ENCODE peak calls at places on chromosomes 11 and 22, in seven cellular contexts. Q is GM12891, E is K562, R is HepG2, M is GM12878, O is H1, W is SK-N-SH. N is an unnamed sample.

GRCh38 chr22:40679964-40680818 is 907 bp downstream of the MCHR1 start:
- DNase-seq in Q (no peak), E (no peak), R (no peak), M (no peak), O (no peak), W (no peak), N (no peak)

GRCh38 chr11:21988477-21988876 is 204.4 kb upstream of the ANO5 start:
- DNase-seq in Q (no peak), E (no peak), R (peak), M (no peak), O (no peak), W (peak), N (no peak)

GRCh38 chr22:39292561-39293074 is 26.8 kb downstream of the RPL3 start:
- DNase-seq in Q (no peak), E (peak), R (peak), M (no peak), O (no peak), W (no peak), N (no peak)

GRCh38 chr11:112277937-112278336 is 17.3 kb upstream of the PLET1 start:
- DNase-seq in Q (no peak), E (no peak), R (peak), M (no peak), O (no peak), W (no peak), N (no peak)

GRCh38 chr11:132595711-132596111 is 936.6 kb downstream of the OPCML start:
- DNase-seq in Q (no peak), E (no peak), R (no peak), M (no peak), O (no peak), W (peak), N (no peak)

GRCh38 chr11:119062779-119063178 is 4.8 kb upstream of the VPS11 start:
- DNase-seq in Q (no peak), E (peak), R (no peak), M (no peak), O (no peak), W (no peak), N (no peak)

GRCh38 chr11:61429346-61429690 is 457 bp downstream of the CPSF7 start:
- DNase-seq in Q (peak), E (peak), R (peak), M (no peak), O (peak), W (peak), N (peak)

GRCh38 chr22:46328797-46329196 is 6.7 kb upstream of the TRMU start:
- DNase-seq in Q (no peak), E (no peak), R (no peak), M (no peak), O (no peak), W (no peak), N (no peak)

GRCh38 chr11:62539238-62539925 is 7.2 kb downstream of the AHNAK start:
- DNase-seq in Q (no peak), E (peak), R (no peak), M (no peak), O (peak), W (peak), N (no peak)

GRCh38 chr22:48972979-48973693 is 854.5 kb downstream of the BRD1 start:
- DNase-seq in Q (no peak), E (no peak), R (no peak), M (no peak), O (peak), W (no peak), N (no peak)

GRCh38 chr22:20002661-20003060 is 14.0 kb downstream of the ARVCF start:
- DNase-seq in Q (no peak), E (no peak), R (no peak), M (no peak), O (no peak), W (no peak), N (no peak)

GRCh38 chr11:78420796-78421209 is 3.2 kb upstream of the GAB2 start:
- DNase-seq in Q (no peak), E (no peak), R (no peak), M (no peak), O (no peak), W (peak), N (no peak)

GRCh38 chr11:43788394-43788793 is 92.2 kb upstream of the ALKBH3 start:
- DNase-seq in Q (no peak), E (no peak), R (no peak), M (no peak), O (no peak), W (no peak), N (no peak)

GRCh38 chr11:7871056-7871455 is 60.0 kb downstream of the OR10A6 start:
- DNase-seq in Q (no peak), E (no peak), R (no peak), M (no peak), O (no peak), W (no peak), N (no peak)

GRCh38 chr22:42236848-42237247 is 33.6 kb downstream of the TCF20 start:
- DNase-seq in Q (no peak), E (no peak), R (no peak), M (no peak), O (no peak), W (no peak), N (no peak)

GRCh38 chr22:32852346-32853251 is 51.1 kb downstream of the TIMP3 start:
- DNase-seq in Q (no peak), E (no peak), R (no peak), M (no peak), O (no peak), W (peak), N (no peak)
- TF ChIP-seq POLR2AphosphoS5 in Q (no peak), E (no peak), R (no peak), M (no peak), O (no peak), W (no peak), N (no peak)

GRCh38 chr22:16603448-16603768 is 10.8 kb upstream of the CCT8L2 start:
- DNase-seq in Q (no peak), E (peak), R (no peak), M (no peak), O (no peak), W (no peak), N (no peak)
- TF ChIP-seq TAF1 in Q (no peak), E (no peak), R (no peak), M (no peak), O (no peak), W (no peak), N (no peak)

DNA sequence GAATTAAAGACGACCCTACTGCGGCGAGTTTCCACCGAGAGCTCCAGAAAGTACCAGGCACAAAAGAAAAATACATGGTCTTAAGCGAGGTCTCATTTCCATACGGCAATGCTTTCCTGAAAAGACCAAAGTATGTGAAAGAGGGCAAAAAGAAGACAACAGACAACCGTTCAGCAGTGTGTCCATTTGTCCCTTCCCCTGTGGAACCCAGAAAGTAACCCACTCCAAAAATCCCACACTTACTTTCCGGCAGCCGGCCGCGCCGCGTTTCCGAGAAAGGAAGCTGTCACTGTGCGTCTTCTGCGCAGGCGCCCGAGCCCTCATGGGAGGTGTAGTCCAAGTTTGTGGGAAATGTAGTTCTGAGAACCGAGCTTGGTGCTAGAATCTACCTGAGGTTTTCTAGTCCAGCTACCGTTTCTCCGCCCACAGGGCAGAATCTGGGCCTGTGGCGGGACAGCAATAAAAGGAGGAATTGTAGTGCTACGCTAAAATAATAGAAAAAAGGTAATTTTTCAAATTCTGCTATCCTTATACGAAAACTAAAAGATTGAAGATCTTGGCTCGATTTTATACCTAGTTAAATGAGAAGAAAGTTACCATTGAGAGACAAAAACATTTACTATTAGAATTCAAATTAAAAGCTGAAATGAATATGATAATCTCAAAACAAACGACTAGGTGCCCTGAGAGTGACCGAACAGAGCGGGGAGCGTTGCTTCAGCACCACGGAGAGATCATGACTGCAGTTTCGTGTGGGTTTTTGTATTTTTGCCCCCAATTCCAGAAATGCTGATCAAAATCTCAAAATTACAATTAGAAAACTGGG is at the start of gene PUS3:
- DNase-seq in Q (peak), E (peak), R (peak), M (peak), O (peak), W (peak), N (peak)
- TF ChIP-seq POLR2AphosphoS5 in Q (peak), E (peak), R (peak), M (peak), O (no peak), W (peak), N (peak)

DNA sequence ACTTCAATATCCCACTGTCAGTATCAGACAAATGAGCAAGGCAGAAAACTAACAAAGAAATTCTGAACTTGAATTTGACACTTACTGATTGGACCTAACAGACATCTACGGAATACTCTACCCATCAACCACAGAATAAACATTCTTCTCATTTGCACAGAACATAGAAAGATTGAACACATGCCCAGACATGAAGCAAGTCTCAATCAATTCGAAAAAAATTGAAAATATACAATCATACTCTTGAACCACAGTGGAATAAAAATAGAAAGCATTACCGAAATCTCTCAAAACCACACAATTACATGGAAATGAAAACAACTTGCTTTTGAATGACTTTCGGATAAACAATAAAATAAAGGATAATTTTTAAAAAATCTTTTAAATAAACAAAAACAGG is 17.8 kb downstream of the RAB38 start:
- DNase-seq in Q (no peak), E (no peak), R (no peak), M (no peak), O (no peak), W (no peak), N (no peak)
- TF ChIP-seq TAF1 in Q (no peak), E (no peak), R (no peak), M (no peak), O (no peak), W (no peak), N (no peak)

DNA sequence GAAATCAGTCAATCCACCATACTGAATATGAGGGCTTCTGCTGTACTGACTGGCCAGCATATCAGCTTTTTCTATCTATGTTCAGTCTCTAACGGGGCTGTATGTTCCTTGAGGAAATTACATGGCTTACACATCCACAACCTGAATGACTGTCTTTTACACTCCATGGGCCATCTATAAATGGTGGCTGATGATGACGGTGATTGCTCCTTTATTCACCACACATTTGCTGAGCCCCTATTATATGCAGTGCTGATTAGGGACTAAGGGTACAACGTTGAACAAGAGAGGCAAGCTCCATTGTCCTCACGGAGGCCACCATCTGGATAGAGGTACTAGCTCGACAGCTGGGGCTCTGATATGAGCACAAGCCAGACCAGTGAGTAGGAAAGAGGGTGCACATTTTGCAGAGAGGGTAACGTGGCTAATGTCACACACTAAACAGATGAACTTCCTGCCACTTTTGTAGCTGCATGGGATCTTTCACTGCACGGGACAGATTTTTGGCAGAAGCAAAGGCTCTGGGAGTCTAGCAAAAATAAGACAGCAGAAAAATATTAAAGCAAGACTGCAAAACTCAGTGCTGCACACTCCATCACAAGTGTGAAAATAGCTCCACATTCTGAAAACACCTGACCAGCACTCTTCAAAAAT is 30.6 kb downstream of the DRD2 start:
- DNase-seq in Q (no peak), E (no peak), R (no peak), M (no peak), O (no peak), W (no peak), N (no peak)
- TF ChIP-seq POLR2AphosphoS5 in Q (no peak), E (no peak), R (no peak), M (no peak), O (no peak), W (no peak), N (no peak)

DNA sequence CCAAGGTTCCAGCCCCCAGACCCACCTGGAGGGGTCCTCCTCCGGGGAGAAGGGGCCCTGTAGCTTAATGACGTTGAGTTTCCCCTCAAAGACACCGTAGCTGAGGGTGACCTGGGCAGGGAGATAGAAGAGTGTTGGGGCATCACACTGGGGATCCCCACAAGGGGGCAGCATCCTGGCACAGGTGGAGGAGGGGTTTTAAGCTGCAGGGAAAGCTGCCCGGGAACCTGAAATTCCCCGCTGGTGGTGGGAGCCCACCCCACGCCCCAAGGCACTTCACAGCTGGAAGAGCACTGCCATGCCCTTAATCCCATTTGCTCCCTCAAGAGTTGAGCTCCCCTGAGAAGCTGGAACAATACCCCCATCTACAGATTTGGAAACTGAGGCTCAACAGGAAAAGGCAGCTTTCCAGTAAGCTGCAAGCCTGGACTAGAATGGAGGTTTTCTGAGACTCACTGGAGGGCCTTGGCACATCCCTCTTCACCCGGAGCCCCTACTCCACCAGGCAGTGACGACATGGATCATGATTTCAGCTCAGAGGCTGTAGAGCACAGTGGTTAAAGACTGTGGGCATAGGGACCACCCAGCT is 13.7 kb downstream of the MFNG start:
- DNase-seq in Q (peak), E (peak), R (peak), M (no peak), O (peak), W (peak), N (peak)
- TF ChIP-seq TAF1 in Q (no peak), E (no peak), R (no peak), M (no peak), O (no peak), W (no peak), N (no peak)

GRCh38 chr22:38248280-38248679 is 24.5 kb downstream of the TMEM184B start:
- DNase-seq in Q (no peak), E (no peak), R (no peak), M (no peak), O (no peak), W (no peak), N (no peak)
- TF ChIP-seq POLR2AphosphoS5 in Q (no peak), E (no peak), R (no peak), M (no peak), O (no peak), W (no peak), N (no peak)

GRCh38 chr11:35553021-35553420 is 27.6 kb upstream of the PAMR1 start:
- DNase-seq in Q (no peak), E (no peak), R (no peak), M (no peak), O (no peak), W (no peak), N (no peak)

GRCh38 chr11:35553831-35554230 is 28.4 kb upstream of the PAMR1 start:
- DNase-seq in Q (no peak), E (no peak), R (no peak), M (no peak), O (no peak), W (no peak), N (no peak)

GRCh38 chr11:35555238-35555887 is 29.9 kb upstream of the PAMR1 start:
- DNase-seq in Q (no peak), E (no peak), R (no peak), M (no peak), O (no peak), W (no peak), N (no peak)

GRCh38 chr11:35558468-35558867 is 33.1 kb upstream of the PAMR1 start:
- DNase-seq in Q (no peak), E (no peak), R (no peak), M (no peak), O (no peak), W (no peak), N (no peak)

GRCh38 chr11:35554491-35555237 is 29.2 kb upstream of the PAMR1 start:
- DNase-seq in Q (no peak), E (no peak), R (no peak), M (no peak), O (no peak), W (no peak), N (no peak)
- TF ChIP-seq TAF1 in Q (no peak), E (no peak), R (no peak), M (no peak), O (no peak), W (no peak), N (no peak)

GRCh38 chr22:31228425-31228824 is 16.3 kb downstream of the LIMK2 start:
- DNase-seq in Q (no peak), E (no peak), R (no peak), M (no peak), O (no peak), W (no peak), N (no peak)

GRCh38 chr22:31233001-31233400 is 20.9 kb downstream of the LIMK2 start:
- DNase-seq in Q (no peak), E (no peak), R (no peak), M (no peak), O (no peak), W (no peak), N (no peak)

GRCh38 chr22:31229402-31230140 is 17.5 kb downstream of the LIMK2 start:
- DNase-seq in Q (no peak), E (no peak), R (no peak), M (no peak), O (no peak), W (peak), N (no peak)

GRCh38 chr22:31230871-31231621 is 18.9 kb downstream of the LIMK2 start:
- DNase-seq in Q (no peak), E (peak), R (peak), M (no peak), O (no peak), W (peak), N (no peak)

DNA sequence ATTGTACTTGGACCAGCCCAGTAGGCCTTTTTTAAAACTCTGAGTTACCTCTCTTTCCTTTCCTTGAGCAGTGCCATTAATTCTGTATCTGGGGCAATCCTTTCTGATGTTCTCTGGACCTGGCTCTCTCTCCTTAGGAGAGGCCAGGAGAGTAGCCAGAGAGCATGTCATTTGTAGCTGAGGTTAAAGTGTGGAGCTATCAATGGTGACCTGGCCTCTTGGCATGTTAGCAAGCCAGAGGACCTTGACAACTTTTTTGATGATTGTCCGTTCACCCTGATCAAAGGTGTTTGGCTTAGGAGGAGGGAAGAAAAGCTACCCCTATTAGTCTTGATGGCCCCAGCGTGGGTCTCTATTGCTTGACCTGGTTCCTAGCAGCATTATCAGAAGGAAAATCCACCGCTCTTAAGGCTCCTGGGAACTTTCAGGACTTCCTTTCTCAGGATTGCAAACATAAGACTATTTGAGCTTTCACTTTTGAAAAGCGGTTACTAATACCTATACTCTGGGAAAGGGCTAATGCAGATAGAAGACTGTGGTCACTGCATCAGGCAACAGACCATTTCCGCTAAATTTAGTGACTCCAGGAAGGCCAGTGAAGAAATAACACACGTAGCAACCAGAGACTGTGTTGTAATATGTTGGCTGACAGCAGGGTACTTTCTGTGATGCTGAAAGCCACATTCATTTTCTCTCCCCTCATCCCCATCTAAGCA is 18.2 kb downstream of the LIMK2 start:
- DNase-seq in Q (no peak), E (no peak), R (no peak), M (peak), O (no peak), W (no peak), N (no peak)
- TF ChIP-seq POLR2AphosphoS5 in Q (no peak), E (no peak), R (no peak), M (no peak), O (no peak), W (no peak), N (no peak)

N was measured in GM12892.